ENCODE peak calls at places on chromosomes 16 and 17, in eight cellular contexts. V, N, Q, Z, O, E, S and F are unnamed samples.

GRCh38 chr16:54402270-54402669 is 115.7 kb upstream of the IRX3 start:
- DNase-seq in V (no peak), N (no peak), Q (no peak), Z (peak; percentile 59), O (no peak), E (no peak), S (no peak), F (no peak)

GRCh38 chr17:30323895-30324319 is 9.9 kb downstream of the TMIGD1 start:
- DNase-seq in V (no peak), N (no peak), Q (no peak), Z (no peak), O (peak; percentile 43), E (peak; percentile 22), S (peak; percentile 37), F (peak; percentile 27)

GRCh38 chr16:88830250-88830649 is 18.5 kb upstream of the APRT start:
- DNase-seq in V (no peak), N (no peak), Q (no peak), Z (no peak), O (no peak), E (no peak), S (no peak), F (no peak)

GRCh38 chr17:66727634-66728570 is 107.0 kb upstream of the CACNG5 start:
- DNase-seq in V (no peak), N (peak; percentile 50), Q (peak; percentile 55), Z (peak; percentile 41), O (peak; percentile 68), E (no peak), S (peak; percentile 52), F (peak; percentile 71)

GRCh38 chr17:79443026-79443425 is 167.8 kb downstream of the RBFOX3 start:
- DNase-seq in V (no peak), N (no peak), Q (no peak), Z (no peak), O (no peak), E (no peak), S (no peak), F (no peak)

GRCh38 chr17:21213491-21214014 is 408 bp downstream of the TMEM11 start:
- DNase-seq in V (no peak), N (no peak), Q (no peak), Z (no peak), O (no peak), E (no peak), S (peak; percentile 47), F (peak; percentile 37)

GRCh38 chr16:46918905-46919792 is 35.0 kb downstream of the GPT2 start:
- DNase-seq in V (no peak), N (no peak), Q (no peak), Z (no peak), O (no peak), E (no peak), S (peak; percentile 86), F (no peak)

GRCh38 chr17:10033982-10034381 is 128.9 kb upstream of the RCVRN start:
- DNase-seq in V (no peak), N (no peak), Q (no peak), Z (no peak), O (no peak), E (peak; percentile 57), S (no peak), F (no peak)

GRCh38 chr17:73371285-73371684 is 59.5 kb upstream of the CDC42EP4 start:
- DNase-seq in V (no peak), N (peak; percentile 92), Q (no peak), Z (no peak), O (no peak), E (no peak), S (no peak), F (no peak)

GRCh38 chr16:13936596-13937081 is 16.7 kb downstream of the ERCC4 start:
- DNase-seq in V (no peak), N (peak; percentile 69), Q (no peak), Z (no peak), O (peak; percentile 78), E (peak; percentile 66), S (no peak), F (peak; percentile 15)

GRCh38 chr16:50160495-50161164 is 7.5 kb downstream of the TENT4B start:
- DNase-seq in V (no peak), N (peak; percentile 41), Q (no peak), Z (no peak), O (no peak), E (no peak), S (no peak), F (no peak)

GRCh38 chr17:32819035-32819434 is 57.9 kb downstream of the MYO1D start:
- DNase-seq in V (no peak), N (no peak), Q (no peak), Z (no peak), O (no peak), E (no peak), S (no peak), F (no peak)

GRCh38 chr16:25501530-25502255 is 190.1 kb upstream of the HS3ST4 start:
- DNase-seq in V (no peak), N (no peak), Q (no peak), Z (no peak), O (no peak), E (no peak), S (no peak), F (no peak)

GRCh38 chr16:87538594-87538993 is 45.8 kb upstream of the ZCCHC14 start:
- DNase-seq in V (no peak), N (peak; percentile 44), Q (no peak), Z (no peak), O (no peak), E (no peak), S (no peak), F (no peak)

GRCh38 chr17:13107726-13108235 is 90.0 kb upstream of the ELAC2 start:
- DNase-seq in V (no peak), N (no peak), Q (no peak), Z (no peak), O (no peak), E (no peak), S (no peak), F (no peak)

GRCh38 chr16:77946834-77947233 is 75.5 kb upstream of the CLEC3A start:
- DNase-seq in V (no peak), N (peak; percentile 14), Q (no peak), Z (no peak), O (no peak), E (no peak), S (no peak), F (no peak)

GRCh38 chr17:64118452-64118979 is 11.4 kb downstream of the ERN1 start:
- DNase-seq in V (no peak), N (no peak), Q (peak; percentile 43), Z (peak; percentile 29), O (no peak), E (peak; percentile 33), S (peak; percentile 77), F (peak; percentile 79)

GRCh38 chr16:74320707-74321106 is 24.1 kb downstream of the PSMD7 start:
- DNase-seq in V (no peak), N (no peak), Q (no peak), Z (peak; percentile 26), O (no peak), E (no peak), S (no peak), F (no peak)

GRCh38 chr16:74321356-74321755 is 24.7 kb downstream of the PSMD7 start:
- DNase-seq in V (no peak), N (no peak), Q (no peak), Z (no peak), O (no peak), E (peak; percentile 48), S (peak; percentile 28), F (no peak)

GRCh38 chr16:74322301-74322710 is 25.7 kb downstream of the PSMD7 start:
- DNase-seq in V (no peak), N (no peak), Q (no peak), Z (peak; percentile 29), O (no peak), E (no peak), S (no peak), F (no peak)

GRCh38 chr16:74325331-74325730 is 28.7 kb downstream of the PSMD7 start:
- DNase-seq in V (no peak), N (no peak), Q (no peak), Z (no peak), O (no peak), E (no peak), S (no peak), F (no peak)
- TF ChIP-seq POLR2A in V (no peak), N (no peak), Q (no peak), Z (no peak), O (no peak), E (no peak), S (no peak), F (no peak)

DNA sequence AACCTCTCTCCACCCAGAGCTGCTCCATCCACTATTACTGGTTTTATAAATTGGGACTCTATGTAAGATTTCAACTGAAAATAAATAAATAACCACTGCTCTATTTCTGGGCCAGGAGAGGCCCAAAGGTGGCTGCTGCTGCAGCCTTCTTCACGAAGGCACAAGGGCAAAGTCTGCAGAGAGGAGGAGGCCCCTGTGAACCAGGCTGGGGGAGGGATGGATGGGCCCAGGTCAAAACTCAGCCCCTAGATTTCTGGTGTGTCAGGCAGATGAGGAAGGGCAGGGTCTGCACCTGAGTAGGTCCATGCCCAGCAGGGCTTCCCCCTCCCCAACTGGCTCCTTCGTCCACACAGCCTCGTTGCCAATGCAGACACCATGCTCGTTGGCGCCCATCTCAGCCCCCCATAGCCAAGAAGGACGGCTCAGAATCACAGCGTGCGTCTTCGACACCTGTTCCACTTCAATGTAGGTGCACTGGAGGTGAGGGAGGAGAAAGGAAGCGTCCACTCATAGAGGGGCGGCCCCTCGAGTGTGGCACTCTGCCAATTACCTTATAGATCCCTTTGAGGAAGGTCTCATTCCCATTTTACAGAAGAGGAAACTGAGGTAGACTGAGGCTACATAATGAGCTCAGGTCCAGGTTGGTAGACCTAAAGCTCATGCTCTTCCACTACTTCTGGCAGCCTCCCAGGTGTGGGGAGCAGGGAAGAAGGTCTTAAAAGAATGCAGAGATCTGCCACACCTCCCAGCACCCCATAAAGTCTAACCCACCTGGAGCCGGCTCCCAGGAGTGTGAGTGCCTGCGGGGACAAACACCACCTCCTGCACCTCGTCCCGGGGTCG is 953 bp downstream of the SCRN2 start:
- DNase-seq in V (no peak), N (no peak), Q (peak; percentile 44), Z (no peak), O (no peak), E (no peak), S (no peak), F (no peak)
- H3K4me1 ChIP-seq in V (peaks cover 19% of the 10 kb centered on the region), N (peaks cover 8% of the 10 kb centered on the region), Q (peaks cover 4% of the 10 kb centered on the region), Z (peaks cover 26% of the 10 kb centered on the region), O (peaks cover 25% of the 10 kb centered on the region), E (peaks cover 10% of the 10 kb centered on the region), S (peaks cover 22% of the 10 kb centered on the region), F (peaks cover 26% of the 10 kb centered on the region)

DNA sequence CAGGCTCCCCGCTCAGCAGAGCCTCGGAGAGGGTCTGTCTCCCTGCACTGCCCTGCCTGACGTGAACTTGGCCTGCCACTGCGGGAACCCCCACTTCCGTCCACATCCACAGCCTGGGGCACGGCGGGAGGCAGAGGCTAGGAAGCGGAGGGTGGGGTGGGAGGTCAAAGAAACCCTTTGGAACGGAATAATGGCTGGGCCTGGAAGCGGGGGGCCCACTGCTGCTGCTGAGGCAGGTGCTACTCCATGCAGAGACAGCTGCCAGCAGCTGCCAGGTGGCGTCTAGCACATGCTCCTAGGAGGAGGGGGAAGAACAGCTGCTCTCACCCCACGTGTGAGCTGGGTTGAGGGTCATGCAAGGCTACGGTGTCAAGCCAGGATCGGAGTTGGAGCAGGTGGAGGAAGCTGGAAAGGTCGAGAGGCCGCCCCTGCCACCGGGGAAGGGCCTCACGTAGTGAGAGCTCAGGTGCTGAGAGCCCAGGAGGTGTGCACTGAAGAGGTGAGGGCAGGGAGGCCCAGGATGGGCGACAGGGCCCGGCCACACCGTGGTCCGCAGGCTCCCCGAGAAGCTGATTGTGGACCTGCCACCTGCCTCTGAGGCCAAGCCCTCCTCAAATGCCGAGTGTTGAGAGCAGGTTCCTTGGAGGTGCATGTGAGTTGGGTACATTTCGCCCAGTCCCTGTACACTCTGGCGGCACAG is 9.8 kb downstream of the FSCN2 start:
- DNase-seq in V (no peak), N (no peak), Q (no peak), Z (no peak), O (no peak), E (peak; percentile 77), S (no peak), F (no peak)
- TF ChIP-seq POLR2A in V (no peak), N (no peak), Q (no peak), Z (no peak), O (no peak), E (no peak), S (no peak), F (no peak)

GRCh38 chr16:1157639-1158455 is 4.9 kb downstream of the CACNA1H start:
- DNase-seq in V (no peak), N (no peak), Q (no peak), Z (peak; percentile 43), O (no peak), E (peak; percentile 27), S (no peak), F (no peak)
- H3K4me1 ChIP-seq in V (peaks cover 33% of the 10 kb centered on the region), N (peaks cover 17% of the 10 kb centered on the region), Q (peaks cover 64% of the 10 kb centered on the region), Z (peaks cover 18% of the 10 kb centered on the region), O (peaks cover 41% of the 10 kb centered on the region), E (peaks cover 4% of the 10 kb centered on the region), S (peaks cover 48% of the 10 kb centered on the region), F (peaks cover 42% of the 10 kb centered on the region)